ENCODE peak calls at places on chromosomes 3 and 15, in eight cellular contexts. M is NCI-H1436; H is GM23248; U is iris pigment epithelial cell; V is lower leg skin; L is foreskin melanocyte; X is stimulated activated CD4-positive, alpha-beta T cell treated with anti-CD3 and anti-CD28 coated beads, Interleukin-15, amount 100 ng/mL, for 1 hour; Z is kidney. Y is an unnamed sample.

GRCh38 chr3:49054344-49054862 is 25.2 kb upstream of the IMPDH2 start:
- DNase-seq in M (no peak), H (no peak), U (no peak), V (no peak), L (no peak), X (no peak), Z (no peak), Y (no peak)

GRCh38 chr15:96079882-96080281 is 250.6 kb upstream of the NR2F2 start:
- DNase-seq in M (no peak), H (no peak), U (no peak), V (no peak), L (no peak), X (no peak), Z (no peak), Y (no peak)

GRCh38 chr3:32841341-32841740 is 23.5 kb downstream of the TRIM71 start:
- DNase-seq in M (no peak), H (no peak), U (no peak), V (no peak), L (no peak), X (no peak), Z (no peak), Y (no peak)

GRCh38 chr3:15860014-15860934 is 62.5 kb upstream of the ANKRD28 start:
- DNase-seq in M (no peak), H (peak), U (peak), V (peak), L (peak), X (no peak), Z (peak), Y (peak)

GRCh38 chr3:184230603-184231528 is 1.5 kb downstream of the VWA5B2 start:
- DNase-seq in M (peak), H (peak), U (no peak), V (no peak), L (no peak), X (no peak), Z (peak), Y (peak)

GRCh38 chr3:176431073-176431472 is 766.2 kb downstream of the TBL1XR1 start:
- DNase-seq in M (no peak), H (no peak), U (no peak), V (no peak), L (no peak), X (no peak), Z (no peak), Y (no peak)

GRCh38 chr3:71586810-71587242 is 3.3 kb upstream of the FOXP1 start:
- DNase-seq in M (no peak), H (no peak), U (no peak), V (no peak), L (no peak), X (no peak), Z (no peak), Y (no peak)

GRCh38 chr15:63094495-63094931 is 27.1 kb upstream of the LACTB start:
- DNase-seq in M (no peak), H (peak), U (peak), V (no peak), L (no peak), X (no peak), Z (no peak), Y (no peak)

GRCh38 chr3:27791956-27792355 is 69.8 kb upstream of the EOMES start:
- DNase-seq in M (no peak), H (no peak), U (no peak), V (no peak), L (no peak), X (no peak), Z (no peak), Y (no peak)

GRCh38 chr15:84606653-84607120 is 5.9 kb downstream of the ZSCAN2 start:
- DNase-seq in M (no peak), H (no peak), U (no peak), V (no peak), L (no peak), X (no peak), Z (no peak), Y (no peak)

GRCh38 chr3:139132976-139133375 is 88.3 kb upstream of the PRR23C start:
- DNase-seq in M (no peak), H (no peak), U (no peak), V (no peak), L (no peak), X (no peak), Z (no peak), Y (no peak)

GRCh38 chr15:65377976-65378366 is at the start of gene IGDCC3:
- DNase-seq in M (no peak), H (peak), U (peak), V (no peak), L (no peak), X (no peak), Z (no peak), Y (no peak)

GRCh38 chr3:14473411-14473891 is 66.7 kb downstream of the GRIP2 start:
- DNase-seq in M (no peak), H (no peak), U (peak), V (no peak), L (no peak), X (no peak), Z (peak), Y (no peak)

GRCh38 chr15:63874616-63875015 is 40.9 kb upstream of the HERC1 start:
- DNase-seq in M (no peak), H (no peak), U (no peak), V (no peak), L (no peak), X (no peak), Z (no peak), Y (no peak)

GRCh38 chr3:11248596-11248995 is 23.6 kb upstream of the ATG7 start:
- DNase-seq in M (no peak), H (peak), U (peak), V (no peak), L (no peak), X (no peak), Z (no peak), Y (no peak)

GRCh38 chr3:129429597-129429996 is 1.2 kb upstream of the EFCAB12 start:
- DNase-seq in M (no peak), H (no peak), U (no peak), V (no peak), L (no peak), X (no peak), Z (no peak), Y (no peak)

GRCh38 chr3:23633261-23633960 is 172.3 kb upstream of the UBE2E1 start:
- DNase-seq in M (no peak), H (no peak), U (no peak), V (no peak), L (no peak), X (no peak), Z (no peak), Y (no peak)

GRCh38 chr15:100627789-100628395 is 25.5 kb downstream of the ASB7 start:
- DNase-seq in M (no peak), H (peak), U (peak), V (peak), L (peak), X (peak), Z (no peak), Y (peak)